ENCODE peak calls at places on chromosomes 4 and X, in six cellular contexts. One of them, this sample, is unnamed.

GRCh38 chr4:98394134-98394533 is 132.9 kb downstream of the RAP1GDS1 start:
- DNase-seq in A549: no peak
- DNase-seq in cardiac muscle cell: no peak
- DNase-seq in right atrium auricular region: no peak
- DNase-seq in tibial artery: no peak
- DNase-seq in astrocyte: peak; percentile 73
- DNase-seq in this sample: no peak

GRCh38 chr4:104507112-104507511 is 12.4 kb upstream of the CXXC4 start:
- DNase-seq in tibial artery: no peak
- DNase-seq in astrocyte: no peak
- DNase-seq in A549: no peak
- DNase-seq in cardiac muscle cell: no peak
- DNase-seq in right atrium auricular region: no peak
- DNase-seq in this sample: no peak

GRCh38 chrX:71990518-71990917 is 79.9 kb downstream of the NHSL2 start:
- DNase-seq in A549: no peak
- DNase-seq in astrocyte: no peak
- DNase-seq in tibial artery: no peak
- DNase-seq in cardiac muscle cell: no peak
- DNase-seq in right atrium auricular region: no peak
- DNase-seq in this sample: no peak

GRCh38 chr4:182832352-182833120 is 84.7 kb downstream of the DCTD start:
- DNase-seq in astrocyte: no peak
- DNase-seq in A549: no peak
- DNase-seq in right atrium auricular region: no peak
- DNase-seq in tibial artery: no peak
- DNase-seq in cardiac muscle cell: no peak
- DNase-seq in this sample: no peak

GRCh38 chrX:8025705-8026104 is 98.5 kb upstream of the PNPLA4 start:
- DNase-seq in cardiac muscle cell: no peak
- DNase-seq in astrocyte: no peak
- DNase-seq in A549: no peak
- DNase-seq in tibial artery: no peak
- DNase-seq in right atrium auricular region: no peak
- DNase-seq in this sample: no peak

GRCh38 chrX:129772796-129773431 is 6.8 kb upstream of the SASH3 start:
- DNase-seq in right atrium auricular region: peak; percentile 69
- DNase-seq in cardiac muscle cell: no peak
- DNase-seq in tibial artery: peak; percentile 77
- DNase-seq in astrocyte: no peak
- DNase-seq in A549: no peak
- DNase-seq in this sample: peak; percentile 88

GRCh38 chr4:5824635-5825034 is 68.3 kb downstream of the CRMP1 start:
- DNase-seq in astrocyte: no peak
- DNase-seq in cardiac muscle cell: peak; percentile 23
- DNase-seq in A549: peak; percentile 45
- DNase-seq in right atrium auricular region: no peak
- DNase-seq in tibial artery: no peak
- DNase-seq in this sample: no peak

GRCh38 chrX:110146521-110146920 is 143.6 kb downstream of the TMEM164 start:
- DNase-seq in A549: peak; percentile 52
- DNase-seq in right atrium auricular region: no peak
- DNase-seq in tibial artery: no peak
- DNase-seq in cardiac muscle cell: peak; percentile 73
- DNase-seq in astrocyte: no peak
- DNase-seq in this sample: no peak

GRCh38 chr4:151563194-151563593 is 154.2 kb downstream of the FHIP1A start:
- DNase-seq in astrocyte: peak; percentile 31
- DNase-seq in right atrium auricular region: no peak
- DNase-seq in tibial artery: no peak
- DNase-seq in cardiac muscle cell: no peak
- DNase-seq in A549: no peak
- DNase-seq in this sample: no peak

GRCh38 chr4:94802091-94802490 is 44.3 kb downstream of the BMPR1B start:
- DNase-seq in tibial artery: no peak
- DNase-seq in right atrium auricular region: no peak
- DNase-seq in cardiac muscle cell: peak; percentile 91
- DNase-seq in astrocyte: no peak
- DNase-seq in A549: no peak
- DNase-seq in this sample: no peak

GRCh38 chr4:154506253-154506652 is 14.7 kb upstream of the DCHS2 start:
- DNase-seq in cardiac muscle cell: peak; percentile 59
- DNase-seq in tibial artery: no peak
- DNase-seq in A549: peak; percentile 21
- DNase-seq in right atrium auricular region: no peak
- DNase-seq in astrocyte: no peak
- DNase-seq in this sample: no peak

GRCh38 chrX:123450217-123450616 is 266.1 kb downstream of the GRIA3 start:
- DNase-seq in cardiac muscle cell: peak; percentile 8
- DNase-seq in A549: peak; percentile 17
- DNase-seq in astrocyte: no peak
- DNase-seq in tibial artery: no peak
- DNase-seq in right atrium auricular region: no peak
- DNase-seq in this sample: no peak

GRCh38 chr4:15659768-15660394 is 4.7 kb upstream of the FBXL5 start:
- DNase-seq in tibial artery: no peak
- DNase-seq in right atrium auricular region: no peak
- DNase-seq in cardiac muscle cell: no peak
- DNase-seq in A549: no peak
- DNase-seq in astrocyte: peak; percentile 23
- DNase-seq in this sample: no peak

GRCh38 chr4:59381591-59381990 is 1818.5 kb upstream of the ADGRL3 start:
- DNase-seq in astrocyte: no peak
- DNase-seq in A549: no peak
- DNase-seq in right atrium auricular region: no peak
- DNase-seq in tibial artery: no peak
- DNase-seq in cardiac muscle cell: no peak
- DNase-seq in this sample: no peak

GRCh38 chr4:82694892-82695291 is 103.7 kb downstream of the SCD5 start:
- DNase-seq in right atrium auricular region: no peak
- DNase-seq in A549: no peak
- DNase-seq in astrocyte: no peak
- DNase-seq in cardiac muscle cell: no peak
- DNase-seq in tibial artery: no peak
- DNase-seq in this sample: no peak

GRCh38 chr4:184262901-184263300 is 45.2 kb upstream of the ENPP6 start:
- DNase-seq in cardiac muscle cell: no peak
- DNase-seq in tibial artery: no peak
- DNase-seq in astrocyte: no peak
- DNase-seq in right atrium auricular region: no peak
- DNase-seq in A549: no peak
- DNase-seq in this sample: no peak

GRCh38 chr4:184261246-184261645 is 43.6 kb upstream of the ENPP6 start:
- DNase-seq in A549: no peak
- DNase-seq in right atrium auricular region: no peak
- DNase-seq in tibial artery: no peak
- DNase-seq in cardiac muscle cell: no peak
- DNase-seq in astrocyte: no peak
- DNase-seq in this sample: no peak

GRCh38 chr4:184265566-184266351 is 48.1 kb upstream of the ENPP6 start:
- DNase-seq in cardiac muscle cell: no peak
- DNase-seq in tibial artery: no peak
- DNase-seq in A549: peak; percentile 83
- DNase-seq in astrocyte: peak; percentile 29
- DNase-seq in right atrium auricular region: peak; percentile 58
- DNase-seq in this sample: no peak

GRCh38 chr4:184263910-184264732 is 46.4 kb upstream of the ENPP6 start:
- DNase-seq in A549: peak; percentile 89
- DNase-seq in cardiac muscle cell: peak; percentile 96
- DNase-seq in tibial artery: peak; percentile 94
- DNase-seq in right atrium auricular region: peak; percentile 96
- DNase-seq in astrocyte: peak; percentile 69
- DNase-seq in this sample: peak; percentile 95

GRCh38 chr4:184263461-184263860 is 45.8 kb upstream of the ENPP6 start:
- DNase-seq in tibial artery: no peak
- DNase-seq in cardiac muscle cell: no peak
- DNase-seq in right atrium auricular region: no peak
- DNase-seq in astrocyte: no peak
- DNase-seq in A549: no peak
- DNase-seq in this sample: no peak
- H3K4me1 ChIP-seq in tibial artery: no peaks in the 10 kb centered on the region
- H3K4me1 ChIP-seq in cardiac muscle cell: no peaks in the 10 kb centered on the region
- H3K4me1 ChIP-seq in right atrium auricular region: peaks cover 7% of the 10 kb centered on the region
- H3K4me1 ChIP-seq in astrocyte: peaks cover 10% of the 10 kb centered on the region
- H3K4me1 ChIP-seq in A549: peaks cover 21% of the 10 kb centered on the region
- H3K4me1 ChIP-seq in this sample: peaks cover 19% of the 10 kb centered on the region

GRCh38 chr4:24655326-24655725 is 71.0 kb upstream of the DHX15 start:
- DNase-seq in tibial artery: no peak
- DNase-seq in cardiac muscle cell: no peak
- DNase-seq in astrocyte: no peak
- DNase-seq in right atrium auricular region: no peak
- DNase-seq in A549: no peak
- DNase-seq in this sample: no peak

GRCh38 chr4:24655971-24656370 is 71.6 kb upstream of the DHX15 start:
- DNase-seq in tibial artery: no peak
- DNase-seq in right atrium auricular region: no peak
- DNase-seq in astrocyte: peak; percentile 18
- DNase-seq in cardiac muscle cell: no peak
- DNase-seq in A549: peak; percentile 44
- DNase-seq in this sample: no peak

GRCh38 chr4:24659241-24659961 is 75.0 kb upstream of the DHX15 start:
- DNase-seq in astrocyte: peak; percentile 7
- DNase-seq in A549: no peak
- DNase-seq in tibial artery: no peak
- DNase-seq in right atrium auricular region: no peak
- DNase-seq in cardiac muscle cell: no peak
- DNase-seq in this sample: no peak

GRCh38 chr4:24656906-24657305 is 72.6 kb upstream of the DHX15 start:
- DNase-seq in cardiac muscle cell: no peak
- DNase-seq in A549: no peak
- DNase-seq in astrocyte: no peak
- DNase-seq in right atrium auricular region: no peak
- DNase-seq in tibial artery: no peak
- DNase-seq in this sample: no peak

DNA sequence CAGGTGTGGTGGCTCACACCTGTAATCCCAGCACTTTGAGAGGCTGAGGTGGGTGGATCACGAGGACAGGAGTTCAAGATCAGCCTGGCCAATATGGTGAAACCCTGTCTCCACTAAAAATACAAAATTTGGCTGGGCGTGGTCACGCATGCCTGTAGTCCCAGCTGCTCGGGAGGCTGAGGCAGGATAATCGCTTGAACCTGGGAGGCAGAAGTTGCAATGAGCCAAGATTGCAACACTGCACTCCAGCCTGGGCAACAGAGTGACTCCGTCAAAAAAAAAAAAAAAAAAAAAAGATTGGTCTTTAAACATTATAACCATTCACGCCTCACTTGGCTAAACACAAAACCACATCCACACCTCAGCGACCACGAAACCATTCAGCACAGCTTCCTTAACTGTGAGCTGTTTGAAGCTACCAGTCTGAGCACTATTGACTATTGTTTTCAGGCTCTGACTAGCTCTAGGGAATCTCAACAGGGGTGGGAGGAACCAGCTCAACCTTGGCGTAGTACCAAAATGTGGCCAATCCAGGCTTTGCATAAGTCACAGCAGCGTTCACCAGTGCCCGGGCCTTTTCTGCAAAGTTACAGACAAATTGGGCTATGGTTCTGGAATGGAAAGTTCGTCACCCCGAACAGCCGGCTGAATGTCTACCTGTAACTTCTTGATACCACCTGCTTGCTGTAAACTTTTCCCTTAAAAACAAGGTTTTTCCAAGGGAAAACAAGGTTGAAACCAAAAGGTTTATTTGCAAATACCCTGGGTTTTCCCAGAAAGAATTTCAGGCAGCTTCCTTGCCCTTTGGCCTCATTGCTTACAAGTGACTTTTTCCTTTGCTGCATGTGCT is 73.6 kb upstream of the DHX15 start:
- DNase-seq in astrocyte: peak; percentile 97
- DNase-seq in cardiac muscle cell: no peak
- DNase-seq in tibial artery: no peak
- DNase-seq in A549: peak; percentile 77
- DNase-seq in right atrium auricular region: peak; percentile 63
- DNase-seq in this sample: peak; percentile 51
- H3K4me1 ChIP-seq in astrocyte: no peaks in the 10 kb centered on the region
- H3K4me1 ChIP-seq in cardiac muscle cell: no peaks in the 10 kb centered on the region
- H3K4me1 ChIP-seq in tibial artery: no peaks in the 10 kb centered on the region
- H3K4me1 ChIP-seq in A549: peaks cover 43% of the 10 kb centered on the region
- H3K4me1 ChIP-seq in right atrium auricular region: no peaks in the 10 kb centered on the region
- H3K4me1 ChIP-seq in this sample: peaks cover 10% of the 10 kb centered on the region

GRCh38 chr4:176380352-176381157 is 60.8 kb downstream of the SPCS3 start:
- DNase-seq in cardiac muscle cell: no peak
- DNase-seq in right atrium auricular region: no peak
- DNase-seq in A549: no peak
- DNase-seq in tibial artery: no peak
- DNase-seq in astrocyte: no peak
- DNase-seq in this sample: no peak

GRCh38 chr4:176385601-176386000 is 65.8 kb downstream of the SPCS3 start:
- DNase-seq in astrocyte: no peak
- DNase-seq in right atrium auricular region: no peak
- DNase-seq in cardiac muscle cell: no peak
- DNase-seq in A549: no peak
- DNase-seq in tibial artery: no peak
- DNase-seq in this sample: no peak

GRCh38 chr4:176377705-176378302 is 58.0 kb downstream of the SPCS3 start:
- DNase-seq in cardiac muscle cell: peak; percentile 8
- DNase-seq in tibial artery: no peak
- DNase-seq in astrocyte: peak; percentile 17
- DNase-seq in right atrium auricular region: no peak
- DNase-seq in A549: peak; percentile 47
- DNase-seq in this sample: no peak

GRCh38 chr4:176387571-176387970 is 67.8 kb downstream of the SPCS3 start:
- DNase-seq in tibial artery: no peak
- DNase-seq in cardiac muscle cell: no peak
- DNase-seq in right atrium auricular region: no peak
- DNase-seq in A549: no peak
- DNase-seq in astrocyte: no peak
- DNase-seq in this sample: no peak

GRCh38 chr4:176383273-176384077 is 63.7 kb downstream of the SPCS3 start:
- DNase-seq in tibial artery: no peak
- DNase-seq in A549: no peak
- DNase-seq in right atrium auricular region: no peak
- DNase-seq in cardiac muscle cell: no peak
- DNase-seq in astrocyte: peak; percentile 65
- DNase-seq in this sample: no peak
- H3K4me1 ChIP-seq in tibial artery: no peaks in the 10 kb centered on the region
- H3K4me1 ChIP-seq in A549: peaks cover 3% of the 10 kb centered on the region
- H3K4me1 ChIP-seq in right atrium auricular region: no peaks in the 10 kb centered on the region
- H3K4me1 ChIP-seq in cardiac muscle cell: no peaks in the 10 kb centered on the region
- H3K4me1 ChIP-seq in astrocyte: peaks cover 9% of the 10 kb centered on the region
- H3K4me1 ChIP-seq in this sample: no peaks in the 10 kb centered on the region

DNA sequence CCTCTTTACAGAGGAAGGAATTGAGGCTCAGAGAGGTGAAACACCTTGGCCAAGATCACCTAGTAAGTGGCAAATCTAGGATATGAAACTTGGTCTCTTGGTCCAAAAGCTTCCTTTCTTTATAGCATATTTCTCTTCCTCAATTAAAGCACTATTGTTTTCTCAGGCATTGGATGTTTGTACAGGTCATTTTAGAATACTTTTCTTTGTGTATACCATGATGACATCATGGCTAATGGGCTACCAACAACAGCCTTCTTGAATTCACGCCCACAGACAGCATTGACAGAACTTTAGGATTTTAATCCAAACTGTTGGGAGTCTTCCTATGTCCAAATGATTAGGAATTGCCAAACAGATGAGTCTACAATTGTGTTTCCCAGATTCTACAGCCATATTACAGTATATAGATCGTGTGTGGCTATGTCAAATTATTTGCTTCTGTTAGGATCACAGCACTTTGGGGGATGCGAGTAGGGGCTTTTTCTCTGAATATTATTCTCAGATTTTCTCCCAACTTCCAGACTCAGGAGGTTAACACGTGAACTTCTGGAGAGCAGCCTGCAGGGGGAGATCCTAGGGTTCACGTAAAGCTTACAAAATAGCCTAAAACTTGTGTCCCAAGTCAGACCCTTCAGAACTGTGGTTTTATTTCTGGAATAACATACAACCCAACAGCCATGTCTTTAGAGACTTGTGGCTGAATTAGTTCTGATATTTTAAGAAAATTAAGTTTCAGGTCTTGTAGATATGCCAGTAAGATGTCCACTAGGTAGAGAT is 191.8 kb downstream of the SHROOM3 start:
- DNase-seq in A549: peak; percentile 34
- DNase-seq in tibial artery: no peak
- DNase-seq in cardiac muscle cell: no peak
- DNase-seq in right atrium auricular region: no peak
- DNase-seq in astrocyte: no peak
- DNase-seq in this sample: no peak
- H3K4me1 ChIP-seq in A549: peaks cover 17% of the 10 kb centered on the region
- H3K4me1 ChIP-seq in tibial artery: peaks cover 18% of the 10 kb centered on the region
- H3K4me1 ChIP-seq in cardiac muscle cell: peaks cover 11% of the 10 kb centered on the region
- H3K4me1 ChIP-seq in right atrium auricular region: peaks cover 15% of the 10 kb centered on the region
- H3K4me1 ChIP-seq in astrocyte: peaks cover 31% of the 10 kb centered on the region
- H3K4me1 ChIP-seq in this sample: peaks cover 27% of the 10 kb centered on the region

This sample was measured in lower lobe of right lung.